ENCODE peak calls at places on chromosomes 4 and X, in seven cellular contexts. X, A, Q, O, M, N and E are unnamed samples.

GRCh38 chr4:153933851-153934688 is 145.2 kb upstream of the SFRP2 start:
- DNase-seq in X (no peak), A (no peak), Q (no peak), O (no peak), M (no peak), N (no peak), E (no peak)

GRCh38 chr4:2417765-2418651 is at the start of gene ZFYVE28:
- DNase-seq in X (no peak), A (peak), Q (peak), O (no peak), M (peak), N (no peak), E (peak)

GRCh38 chr4:119692001-119692400 is 63.4 kb upstream of the PDE5A start:
- DNase-seq in X (no peak), A (no peak), Q (no peak), O (no peak), M (no peak), N (no peak), E (no peak)

GRCh38 chr4:79987401-79987800 is 85.6 kb downstream of the ANTXR2 start:
- DNase-seq in X (no peak), A (no peak), Q (no peak), O (no peak), M (no peak), N (no peak), E (no peak)

GRCh38 chr4:135515295-135515694 is 1313.7 kb upstream of the PABPC4L start:
- DNase-seq in X (no peak), A (no peak), Q (no peak), O (no peak), M (no peak), N (no peak), E (no peak)

GRCh38 chr4:76562161-76562560 is 127.1 kb downstream of the SHROOM3 start:
- DNase-seq in X (no peak), A (no peak), Q (no peak), O (no peak), M (no peak), N (no peak), E (no peak)

GRCh38 chr4:188704288-188704687 is 565.0 kb downstream of the TRIML1 start:
- DNase-seq in X (no peak), A (no peak), Q (no peak), O (no peak), M (no peak), N (no peak), E (no peak)

GRCh38 chr4:21469438-21470032 is 479.0 kb downstream of the KCNIP4 start:
- DNase-seq in X (peak), A (no peak), Q (peak), O (no peak), M (no peak), N (no peak), E (no peak)

GRCh38 chrX:149230689-149231088 is 274.4 kb downstream of the IDS start:
- DNase-seq in X (no peak), A (no peak), Q (no peak), O (no peak), M (peak), N (no peak), E (no peak)

GRCh38 chr4:123418486-123418931 is 21.9 kb downstream of the SPRY1 start:
- DNase-seq in X (no peak), A (no peak), Q (peak), O (no peak), M (no peak), N (no peak), E (no peak)

GRCh38 chr4:86033171-86033570 is 326.7 kb downstream of the MAPK10 start:
- DNase-seq in X (no peak), A (no peak), Q (no peak), O (no peak), M (no peak), N (no peak), E (no peak)

GRCh38 chr4:158873795-158874359 is 105.1 kb downstream of the FNIP2 start:
- DNase-seq in X (no peak), A (no peak), Q (no peak), O (no peak), M (peak), N (no peak), E (no peak)

GRCh38 chr4:8732681-8733243 is 138.9 kb downstream of the HMX1 start:
- DNase-seq in X (no peak), A (no peak), Q (no peak), O (no peak), M (no peak), N (no peak), E (no peak)

GRCh38 chr4:25759101-25759500 is 103.5 kb downstream of the SLC34A2 start:
- DNase-seq in X (no peak), A (no peak), Q (no peak), O (no peak), M (no peak), N (no peak), E (no peak)

GRCh38 chrX:134602410-134602809 is 55.9 kb downstream of the PLAC1 start:
- DNase-seq in X (no peak), A (no peak), Q (no peak), O (no peak), M (no peak), N (no peak), E (no peak)

GRCh38 chr4:164956766-164957643 is 20.5 kb downstream of the TRIM61 start:
- DNase-seq in X (peak), A (peak), Q (peak), O (peak), M (peak), N (peak), E (peak)

GRCh38 chr4:57129477-57129876 is 19.3 kb upstream of the IGFBP7 start:
- DNase-seq in X (no peak), A (no peak), Q (no peak), O (no peak), M (no peak), N (no peak), E (no peak)

GRCh38 chr4:177356191-177356590 is 46.5 kb downstream of the NEIL3 start:
- DNase-seq in X (no peak), A (no peak), Q (no peak), O (no peak), M (no peak), N (no peak), E (no peak)

GRCh38 chr4:29540439-29541102 is 1179.6 kb upstream of the PCDH7 start:
- DNase-seq in X (no peak), A (no peak), Q (no peak), O (no peak), M (no peak), N (no peak), E (no peak)

GRCh38 chrX:38561951-38562719 is 793 bp downstream of the TSPAN7 start:
- DNase-seq in X (peak), A (peak), Q (peak), O (no peak), M (peak), N (no peak), E (peak)

GRCh38 chrX:110588853-110589252 is 206.8 kb downstream of the CHRDL1 start:
- DNase-seq in X (no peak), A (no peak), Q (no peak), O (no peak), M (no peak), N (no peak), E (no peak)

GRCh38 chr4:121096174-121096573 is 23.8 kb upstream of the NDNF start:
- DNase-seq in X (no peak), A (no peak), Q (no peak), O (no peak), M (no peak), N (no peak), E (no peak)

GRCh38 chr4:53507671-53508286 is 83.5 kb downstream of the LNX1 start:
- DNase-seq in X (no peak), A (no peak), Q (no peak), O (no peak), M (no peak), N (no peak), E (no peak)

GRCh38 chr4:148445071-148445902 is 3.1 kb upstream of the NR3C2 start:
- DNase-seq in X (peak), A (peak), Q (peak), O (peak), M (peak), N (peak), E (peak)

GRCh38 chr4:8192748-8193738 is 6.0 kb upstream of the SH3TC1 start:
- DNase-seq in X (no peak), A (peak), Q (no peak), O (no peak), M (peak), N (no peak), E (peak)

GRCh38 chr4:188903995-188904394 is 764.8 kb downstream of the TRIML1 start:
- DNase-seq in X (no peak), A (no peak), Q (peak), O (no peak), M (no peak), N (no peak), E (no peak)

GRCh38 chrX:119667111-119667928 is 25.6 kb downstream of the SEPTIN6 start:
- DNase-seq in X (no peak), A (no peak), Q (no peak), O (no peak), M (no peak), N (no peak), E (no peak)

GRCh38 chr4:68228568-68228967 is 16.9 kb downstream of the TMPRSS11B start:
- DNase-seq in X (no peak), A (no peak), Q (no peak), O (no peak), M (no peak), N (no peak), E (no peak)

GRCh38 chr4:118967393-118967792 is 78.7 kb downstream of the SYNPO2 start:
- DNase-seq in X (no peak), A (no peak), Q (no peak), O (no peak), M (no peak), N (no peak), E (no peak)

GRCh38 chrX:49053223-49054072 is 5.4 kb upstream of the CCDC120 start:
- DNase-seq in X (no peak), A (peak), Q (peak), O (peak), M (peak), N (peak), E (peak)

GRCh38 chrX:104193485-104193884 is 27.2 kb downstream of the FAM199X start:
- DNase-seq in X (no peak), A (no peak), Q (no peak), O (no peak), M (no peak), N (no peak), E (no peak)